ENCODE peak calls at places on chromosome 2, in six cellular contexts. X, S, E, Q, I and K are unnamed samples.

GRCh38 chr2:199261221-199261620 is 196.5 kb downstream of the SATB2 start:
- DNase-seq in X (peak), S (no peak), E (no peak), Q (no peak), I (no peak), K (no peak)

GRCh38 chr2:167186465-167186864 is 298.2 kb downstream of the XIRP2 start:
- DNase-seq in X (no peak), S (no peak), E (no peak), Q (no peak), I (no peak), K (no peak)

GRCh38 chr2:74063486-74063885 is 78.8 kb downstream of the TET3 start:
- DNase-seq in X (no peak), S (no peak), E (no peak), Q (no peak), I (no peak), K (no peak)

GRCh38 chr2:197121756-197122385 is 188.7 kb downstream of the ANKRD44 start:
- DNase-seq in X (no peak), S (no peak), E (no peak), Q (no peak), I (no peak), K (no peak)

GRCh38 chr2:136129601-136130000 is 11.7 kb upstream of the CXCR4 start:
- DNase-seq in X (no peak), S (no peak), E (no peak), Q (no peak), I (no peak), K (no peak)

GRCh38 chr2:30385327-30385726 is 61.7 kb upstream of the LCLAT1 start:
- DNase-seq in X (no peak), S (no peak), E (no peak), Q (no peak), I (no peak), K (no peak)

GRCh38 chr2:15313657-15314056 is 247.5 kb downstream of the NBAS start:
- DNase-seq in X (no peak), S (peak), E (no peak), Q (no peak), I (no peak), K (no peak)

GRCh38 chr2:217889656-217890055 is 113.1 kb downstream of the TNS1 start:
- DNase-seq in X (no peak), S (no peak), E (no peak), Q (no peak), I (no peak), K (no peak)

GRCh38 chr2:233746475-233747282 is 13.4 kb upstream of the UGT1A1 start:
- DNase-seq in X (no peak), S (no peak), E (no peak), Q (no peak), I (no peak), K (no peak)

GRCh38 chr2:218781691-218782528 is at the start of gene CYP27A1:
- DNase-seq in X (no peak), S (no peak), E (no peak), Q (no peak), I (peak), K (peak)

GRCh38 chr2:219997341-219997851 is 370.0 kb downstream of the SLC4A3 start:
- DNase-seq in X (no peak), S (no peak), E (peak), Q (peak), I (no peak), K (peak)

GRCh38 chr2:218718058-218718457 is 7.4 kb downstream of the TTLL4 start:
- DNase-seq in X (no peak), S (no peak), E (no peak), Q (no peak), I (no peak), K (no peak)

GRCh38 chr2:178718283-178718682 is 88.9 kb downstream of the TTN start:
- DNase-seq in X (no peak), S (no peak), E (no peak), Q (no peak), I (no peak), K (no peak)

GRCh38 chr2:70035344-70035844 is 51.9 kb upstream of the PCBP1 start:
- DNase-seq in X (no peak), S (no peak), E (no peak), Q (no peak), I (no peak), K (no peak)

GRCh38 chr2:170873035-170873692 is 55.9 kb upstream of the GORASP2 start:
- DNase-seq in X (peak), S (peak), E (peak), Q (peak), I (peak), K (peak)

GRCh38 chr2:54628418-54628817 is 95.0 kb upstream of the EML6 start:
- DNase-seq in X (no peak), S (no peak), E (no peak), Q (no peak), I (no peak), K (no peak)

GRCh38 chr2:130241041-130241707 is 42.9 kb upstream of the TUBA3E start:
- DNase-seq in X (peak), S (no peak), E (no peak), Q (no peak), I (peak), K (no peak)

GRCh38 chr2:202976809-202977208 is 37.9 kb upstream of the NBEAL1 start:
- DNase-seq in X (no peak), S (no peak), E (no peak), Q (no peak), I (no peak), K (no peak)

GRCh38 chr2:96359310-96359709 is 23.7 kb downstream of the NCAPH start:
- DNase-seq in X (no peak), S (no peak), E (no peak), Q (no peak), I (no peak), K (no peak)

GRCh38 chr2:118641711-118642110 is 205.7 kb downstream of the EN1 start:
- DNase-seq in X (no peak), S (no peak), E (no peak), Q (no peak), I (no peak), K (no peak)

GRCh38 chr2:104758199-104758620 is 95.7 kb upstream of the POU3F3 start:
- DNase-seq in X (no peak), S (no peak), E (no peak), Q (peak), I (no peak), K (peak)

GRCh38 chr2:2942225-2942624 is 435.4 kb downstream of the EIPR1 start:
- DNase-seq in X (no peak), S (no peak), E (no peak), Q (no peak), I (no peak), K (no peak)

GRCh38 chr2:151655663-151656398 is 78.4 kb downstream of the NEB start:
- DNase-seq in X (no peak), S (no peak), E (no peak), Q (no peak), I (no peak), K (no peak)

GRCh38 chr2:151657667-151658076 is 76.6 kb downstream of the NEB start:
- DNase-seq in X (no peak), S (no peak), E (no peak), Q (no peak), I (no peak), K (no peak)

GRCh38 chr2:151654891-151655290 is 79.4 kb downstream of the NEB start:
- DNase-seq in X (no peak), S (no peak), E (no peak), Q (no peak), I (no peak), K (no peak)

GRCh38 chr2:151651274-151651673 is 83.0 kb downstream of the NEB start:
- DNase-seq in X (no peak), S (no peak), E (no peak), Q (no peak), I (no peak), K (no peak)

GRCh38 chr2:151654085-151654484 is 80.2 kb downstream of the NEB start:
- DNase-seq in X (no peak), S (no peak), E (no peak), Q (no peak), I (no peak), K (no peak)
- TF ChIP-seq ZNF274 in X (no peak), S (no peak), E (no peak), Q (no peak), I (no peak), K (no peak)

GRCh38 chr2:111710613-111711012 is 173.4 kb downstream of the ANAPC1 start:
- DNase-seq in X (no peak), S (no peak), E (no peak), Q (no peak), I (no peak), K (no peak)

GRCh38 chr2:111710085-111710484 is 173.9 kb downstream of the ANAPC1 start:
- DNase-seq in X (no peak), S (no peak), E (no peak), Q (no peak), I (no peak), K (no peak)

GRCh38 chr2:111712940-111713339 is 171.1 kb downstream of the ANAPC1 start:
- DNase-seq in X (no peak), S (no peak), E (no peak), Q (no peak), I (no peak), K (no peak)

GRCh38 chr2:111712361-111712760 is 171.6 kb downstream of the ANAPC1 start:
- DNase-seq in X (no peak), S (no peak), E (no peak), Q (no peak), I (no peak), K (no peak)

DNA sequence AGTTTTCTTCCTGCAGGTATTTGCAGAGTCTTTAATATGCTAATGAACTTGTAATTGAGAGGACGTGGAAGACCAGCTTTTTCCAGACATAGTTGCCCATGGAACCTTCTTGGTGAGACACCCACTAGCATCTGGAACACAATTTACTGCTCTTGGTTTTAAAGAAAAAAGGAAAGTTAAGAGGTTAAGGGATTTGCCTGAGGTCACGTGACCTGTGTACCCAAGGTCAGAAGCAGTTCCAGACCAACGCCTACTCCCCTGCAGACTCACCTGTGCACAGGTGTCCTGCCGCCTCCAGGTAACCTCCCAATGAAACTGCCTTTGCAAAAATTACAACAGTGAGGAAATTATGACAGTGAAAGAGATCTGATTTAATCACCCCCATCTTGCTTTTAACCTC is 172.7 kb downstream of the ANAPC1 start:
- DNase-seq in X (no peak), S (no peak), E (no peak), Q (no peak), I (no peak), K (no peak)
- TF ChIP-seq ZNF274 in X (no peak), S (no peak), E (no peak), Q (no peak), I (no peak), K (no peak)

GRCh38 chr2:114651933-114652332 is 209.5 kb downstream of the DPP10 start:
- DNase-seq in X (no peak), S (no peak), E (no peak), Q (no peak), I (no peak), K (no peak)
- TF ChIP-seq ZNF274 in X (no peak), S (no peak), E (no peak), Q (no peak), I (no peak), K (no peak)

GRCh38 chr2:177464549-177464948 is 72.0 kb downstream of the AGPS start:
- DNase-seq in X (no peak), S (no peak), E (no peak), Q (no peak), I (no peak), K (no peak)
- TF ChIP-seq ZNF274 in X (no peak), S (no peak), E (no peak), Q (no peak), I (no peak), K (no peak)